ENCODE peak calls at places on chromosomes 2 and 18, in five cellular contexts. C is K562, I is A549, N is HepG2, F is H1. B is an unnamed sample.

GRCh38 chr2:121330921-121331320 is 45.9 kb upstream of the TFCP2L1 start:
- DNase-seq in C (no peak), I (no peak), N (no peak), F (no peak), B (no peak)

GRCh38 chr2:28413896-28414290 is 21.2 kb downstream of the FOSL2 start:
- DNase-seq in C (no peak), I (no peak), N (no peak), F (no peak), B (no peak)

GRCh38 chr2:227701556-227701955 is 16.3 kb downstream of the SLC19A3 start:
- DNase-seq in C (no peak), I (no peak), N (no peak), F (no peak), B (no peak)

GRCh38 chr2:223641062-223641461 is 38.9 kb upstream of the SCG2 start:
- DNase-seq in C (peak), I (no peak), N (no peak), F (no peak), B (no peak)

GRCh38 chr2:2859164-2859563 is 518.5 kb downstream of the EIPR1 start:
- DNase-seq in C (no peak), I (no peak), N (no peak), F (no peak), B (no peak)

GRCh38 chr2:174717273-174717672 is 47.0 kb downstream of the CHRNA1 start:
- DNase-seq in C (no peak), I (no peak), N (no peak), F (no peak), B (no peak)

GRCh38 chr2:112701092-112701491 is 19.7 kb upstream of the NT5DC4 start:
- DNase-seq in C (peak), I (no peak), N (no peak), F (no peak), B (no peak)

GRCh38 chr18:77068321-77068841 is 64.2 kb downstream of the MBP start:
- DNase-seq in C (no peak), I (no peak), N (no peak), F (no peak), B (peak)

GRCh38 chr2:154233231-154233630 is 361.5 kb downstream of the GALNT13 start:
- DNase-seq in C (no peak), I (no peak), N (no peak), F (no peak), B (no peak)

GRCh38 chr2:102801098-102801718 is 39.4 kb downstream of the TMEM182 start:
- DNase-seq in C (peak), I (peak), N (no peak), F (no peak), B (no peak)

GRCh38 chr2:17599617-17600016 is 59.1 kb downstream of the VSNL1 start:
- DNase-seq in C (no peak), I (no peak), N (no peak), F (no peak), B (no peak)

GRCh38 chr2:197256771-197257170 is 53.8 kb downstream of the ANKRD44 start:
- DNase-seq in C (no peak), I (no peak), N (no peak), F (no peak), B (no peak)

GRCh38 chr2:164840930-164841718 is 499 bp downstream of the COBLL1 start:
- DNase-seq in C (peak), I (peak), N (peak), F (no peak), B (no peak)

GRCh38 chr2:46922606-46923005 is 7.0 kb upstream of the MCFD2 start:
- DNase-seq in C (no peak), I (no peak), N (no peak), F (no peak), B (no peak)

GRCh38 chr2:8257502-8257901 is 424.4 kb upstream of the ID2 start:
- DNase-seq in C (no peak), I (no peak), N (no peak), F (no peak), B (no peak)

GRCh38 chr2:69768217-69768616 is 26.3 kb downstream of the ANXA4 start:
- DNase-seq in C (no peak), I (no peak), N (no peak), F (no peak), B (no peak)

GRCh38 chr2:19914266-19914975 is 12.6 kb upstream of the TTC32 start:
- DNase-seq in C (no peak), I (no peak), N (no peak), F (no peak), B (no peak)

GRCh38 chr2:99636432-99637034 is 146.7 kb upstream of the REV1 start:
- DNase-seq in C (peak), I (no peak), N (no peak), F (no peak), B (no peak)

GRCh38 chr2:51620830-51621229 is 588.9 kb upstream of the NRXN1 start:
- DNase-seq in C (no peak), I (no peak), N (no peak), F (no peak), B (no peak)

GRCh38 chr2:123453046-123453445 is 572.0 kb upstream of the CNTNAP5 start:
- DNase-seq in C (no peak), I (no peak), N (no peak), F (no peak), B (no peak)

GRCh38 chr2:159362816-159363251 is 76.3 kb upstream of the WDSUB1 start:
- DNase-seq in C (peak), I (peak), N (peak), F (no peak), B (no peak)

GRCh38 chr2:68743531-68743930 is 8.9 kb downstream of the ARHGAP25 start:
- DNase-seq in C (no peak), I (no peak), N (no peak), F (no peak), B (no peak)

DNA sequence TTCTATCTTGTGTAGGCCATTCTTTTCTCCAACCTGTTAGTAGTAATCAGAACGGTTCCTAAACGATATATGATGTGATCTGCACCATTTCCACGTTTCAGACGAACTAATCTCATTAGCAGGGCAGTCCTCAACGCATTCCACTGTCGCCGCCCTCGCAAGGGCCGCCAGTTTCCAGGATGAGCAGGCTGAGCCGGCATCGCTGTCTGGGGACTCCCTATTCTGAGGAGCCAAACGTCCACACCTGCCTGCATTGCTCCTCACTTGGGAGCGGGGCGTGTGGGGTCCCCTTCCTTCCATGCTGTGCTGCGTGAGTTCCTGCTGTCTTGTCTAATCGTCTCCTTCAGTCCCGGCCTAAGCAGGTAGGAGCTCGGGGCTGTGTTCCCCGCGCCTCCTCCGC is 76.6 kb downstream of the PSMG2 start:
- DNase-seq in C (no peak), I (no peak), N (no peak), F (no peak), B (no peak)
- TF ChIP-seq KDM1A in C (no peak), I (no peak), N (no peak), F (no peak), B (no peak)

GRCh38 chr2:107989445-107989844 is 3.1 kb downstream of the SLC5A7 start:
- DNase-seq in C (no peak), I (no peak), N (no peak), F (no peak), B (no peak)

GRCh38 chr2:107990718-107991117 is 4.4 kb downstream of the SLC5A7 start:
- DNase-seq in C (no peak), I (no peak), N (no peak), F (no peak), B (no peak)

GRCh38 chr2:107988108-107988507 is 1.8 kb downstream of the SLC5A7 start:
- DNase-seq in C (no peak), I (no peak), N (no peak), F (no peak), B (no peak)

GRCh38 chr2:107984667-107985066 is 1.7 kb upstream of the SLC5A7 start:
- DNase-seq in C (no peak), I (no peak), N (no peak), F (no peak), B (no peak)

DNA sequence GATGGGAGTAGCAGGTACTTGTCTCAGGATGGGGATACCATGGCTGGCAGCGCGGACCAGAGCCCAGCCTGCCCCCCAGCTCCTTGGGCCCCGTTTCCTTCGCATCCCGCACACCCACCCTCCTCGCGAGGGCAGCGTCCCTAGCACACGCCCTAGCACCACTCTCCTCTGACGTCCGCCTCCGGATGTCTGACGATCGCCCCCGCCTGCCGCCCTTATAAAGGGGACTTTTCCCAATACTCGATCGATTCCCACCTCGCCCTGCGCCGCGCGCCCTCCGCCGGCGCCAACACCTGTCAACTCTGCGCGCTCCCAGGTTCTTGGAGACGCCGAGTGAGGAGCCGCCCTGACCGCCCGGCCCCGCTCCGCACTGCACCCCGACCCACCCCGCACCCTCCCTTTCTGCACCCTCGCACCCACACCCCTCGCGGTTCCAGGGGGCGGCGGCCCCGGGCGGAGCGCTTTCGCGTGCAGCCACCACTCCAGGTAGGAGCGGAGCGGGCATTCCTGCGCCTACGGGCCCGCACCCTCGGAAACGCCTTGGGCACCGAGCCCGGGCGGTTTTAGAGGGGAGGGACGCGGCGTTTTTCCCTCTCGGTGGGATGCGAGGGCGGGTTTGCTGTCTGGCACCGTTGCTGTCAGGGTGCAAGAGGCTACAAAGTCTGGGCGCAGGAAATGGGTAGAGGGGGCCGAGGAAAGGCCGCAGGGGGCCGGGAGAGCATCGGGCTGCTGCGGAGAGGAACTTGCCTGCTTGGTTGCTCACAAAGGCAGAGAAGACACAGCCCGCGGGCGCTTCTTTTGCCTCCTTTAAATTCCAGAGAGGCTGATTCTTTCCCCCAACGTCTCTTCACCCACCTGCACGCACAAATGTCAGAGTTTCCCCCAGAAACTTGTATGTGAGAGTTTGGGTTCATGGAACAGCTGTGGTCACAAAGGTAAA is at the start of gene SLC5A7:
- DNase-seq in C (no peak), I (no peak), N (no peak), F (peak), B (no peak)
- TF ChIP-seq KDM1A in C (no peak), I (no peak), N (no peak), F (no peak), B (no peak)

DNA sequence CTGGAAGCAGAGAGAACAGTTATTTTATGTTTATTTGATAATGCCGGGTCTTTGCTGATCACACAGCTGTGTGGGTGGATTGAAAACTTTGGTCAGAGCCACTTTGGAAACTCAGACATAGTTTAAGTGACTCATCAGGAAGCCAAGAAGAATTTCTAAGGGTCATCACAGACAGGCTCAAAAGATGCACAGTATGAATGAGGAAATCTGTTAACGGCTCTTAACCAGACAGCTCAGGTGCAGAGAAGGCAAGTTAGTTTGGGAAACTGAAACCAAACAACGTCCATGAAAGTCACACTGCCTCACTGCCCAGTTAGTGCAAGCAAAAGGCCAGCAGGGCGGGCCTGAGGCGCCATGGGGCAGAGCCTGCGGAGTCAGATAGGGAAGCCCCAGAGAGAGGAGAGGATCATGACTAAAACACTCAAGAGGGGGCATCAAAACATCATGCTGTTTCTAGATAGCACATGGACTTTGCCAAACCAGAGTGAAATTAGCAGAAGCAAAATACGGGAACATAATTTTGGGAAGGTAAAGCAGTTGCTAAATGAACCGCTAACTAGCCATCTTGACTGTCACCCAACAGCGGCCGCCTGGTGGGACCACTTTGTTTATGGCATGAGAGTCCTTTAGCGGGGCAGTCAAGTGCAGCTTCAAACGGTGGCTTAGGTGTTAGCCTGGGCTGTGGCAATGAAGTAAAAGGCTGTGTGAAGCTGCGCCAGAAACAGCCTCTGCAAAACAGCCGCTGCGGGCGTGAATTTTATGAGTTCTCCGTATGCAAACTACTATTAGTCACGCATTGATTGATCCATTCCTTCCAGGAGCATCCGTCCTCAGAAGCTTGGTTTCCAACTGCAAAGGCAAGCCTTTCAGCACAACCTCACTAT is 101.2 kb downstream of the KCTD18 start:
- DNase-seq in C (peak), I (peak), N (peak), F (no peak), B (no peak)
- TF ChIP-seq KDM1A in C (no peak), I (no peak), N (no peak), F (no peak), B (no peak)

DNA sequence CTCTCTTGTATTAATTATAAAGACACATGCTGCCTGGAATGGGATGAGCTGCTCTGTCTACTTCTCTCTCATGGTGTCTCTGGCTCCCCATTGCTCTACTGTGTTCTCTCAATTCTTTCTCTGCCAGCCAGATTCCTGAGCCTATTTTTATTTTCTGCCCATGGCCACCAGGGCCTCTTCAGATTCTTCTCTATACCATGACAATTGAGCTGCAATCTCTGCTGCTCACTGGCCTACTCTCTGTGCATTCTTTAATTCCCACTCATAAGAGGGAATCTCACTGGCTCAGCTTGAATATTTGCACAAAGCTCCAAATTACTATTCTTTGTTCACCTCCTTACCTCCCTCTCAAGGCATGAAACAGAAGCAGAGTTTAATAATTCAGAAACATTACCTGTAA is 161.4 kb upstream of the GULP1 start:
- DNase-seq in C (no peak), I (no peak), N (no peak), F (no peak), B (no peak)
- TF ChIP-seq KDM1A in C (no peak), I (no peak), N (no peak), F (no peak), B (no peak)

GRCh38 chr2:230847883-230848388 is 16.8 kb upstream of the ITM2C start:
- DNase-seq in C (peak), I (peak), N (peak), F (peak), B (peak)
- TF ChIP-seq KDM1A in C (no peak), I (no peak), N (no peak), F (no peak), B (no peak)

GRCh38 chr2:141959016-141959415 is 171.8 kb downstream of the LRP1B start:
- DNase-seq in C (no peak), I (no peak), N (no peak), F (no peak), B (no peak)
- TF ChIP-seq KDM1A in C (no peak), I (no peak), N (no peak), F (no peak), B (no peak)

GRCh38 chr2:231683292-231683898 is 24.9 kb upstream of the PTMA start:
- DNase-seq in C (no peak), I (no peak), N (no peak), F (no peak), B (no peak)
- TF ChIP-seq KDM1A in C (no peak), I (no peak), N (no peak), F (no peak), B (no peak)

GRCh38 chr18:69400253-69400975 is at the start of gene DOK6:
- DNase-seq in C (no peak), I (peak), N (peak), F (no peak), B (no peak)
- TF ChIP-seq KDM1A in C (no peak), I (no peak), N (no peak), F (peak), B (no peak)

DNA sequence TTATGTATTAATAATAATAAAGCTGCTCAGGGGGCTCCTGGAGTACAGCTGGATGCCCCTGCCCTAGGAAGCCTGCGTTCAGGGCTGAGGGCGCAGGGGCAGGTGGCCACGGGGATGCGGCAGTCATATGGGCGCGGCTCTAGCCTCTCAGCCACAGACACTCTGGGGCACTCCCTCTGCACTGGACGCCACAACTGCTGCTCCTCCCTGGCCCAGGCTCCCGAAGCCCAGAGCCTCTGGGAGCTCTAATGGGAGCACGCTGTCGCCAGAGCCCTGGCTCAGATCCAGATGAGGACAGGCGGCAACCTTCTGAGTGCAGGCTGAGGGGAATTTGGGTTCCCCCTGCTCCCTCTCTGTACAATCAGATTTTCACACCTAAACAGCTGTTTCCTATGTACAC is 93.6 kb downstream of the MTCL1 start:
- DNase-seq in C (no peak), I (peak), N (no peak), F (no peak), B (no peak)
- TF ChIP-seq KDM1A in C (no peak), I (no peak), N (no peak), F (no peak), B (no peak)

GRCh38 chr2:215362562-215362904 is 50.7 kb downstream of the ATIC start:
- DNase-seq in C (no peak), I (no peak), N (no peak), F (no peak), B (no peak)
- TF ChIP-seq KDM1A in C (no peak), I (no peak), N (no peak), F (no peak), B (no peak)